ENCODE peak calls at places on chromosomes 3 and 15, in four cellular contexts. One of them, this sample, is unnamed.

GRCh38 chr15:79283252-79284048 is 928 bp downstream of the ANKRD34C start:
- DNase-seq in GM13977: peak
- DNase-seq in hepatocyte: peak
- DNase-seq in Caco-2: no peak
- DNase-seq in this sample: peak

GRCh38 chr15:83695901-83696425 is 42.0 kb downstream of the ADAMTSL3 start:
- DNase-seq in GM13977: no peak
- DNase-seq in hepatocyte: no peak
- DNase-seq in Caco-2: no peak
- DNase-seq in this sample: no peak

GRCh38 chr15:43828061-43828657 is 1.4 kb downstream of the WDR76 start:
- DNase-seq in hepatocyte: no peak
- DNase-seq in GM13977: peak
- DNase-seq in Caco-2: no peak
- DNase-seq in this sample: no peak

GRCh38 chr15:84749111-84749991 is 959 bp downstream of the ZNF592 start:
- DNase-seq in GM13977: no peak
- DNase-seq in hepatocyte: peak
- DNase-seq in Caco-2: peak
- DNase-seq in this sample: no peak

GRCh38 chr3:30516238-30516637 is 90.2 kb upstream of the TGFBR2 start:
- DNase-seq in GM13977: no peak
- DNase-seq in Caco-2: no peak
- DNase-seq in hepatocyte: no peak
- DNase-seq in this sample: no peak

GRCh38 chr3:115670911-115671310 is 47.6 kb downstream of the GAP43 start:
- DNase-seq in GM13977: no peak
- DNase-seq in Caco-2: no peak
- DNase-seq in hepatocyte: no peak
- DNase-seq in this sample: no peak

GRCh38 chr3:192639987-192640386 is 87.4 kb downstream of the FGF12 start:
- DNase-seq in GM13977: no peak
- DNase-seq in Caco-2: no peak
- DNase-seq in hepatocyte: no peak
- DNase-seq in this sample: no peak

GRCh38 chr3:168249539-168250414 is 154.1 kb upstream of the GOLIM4 start:
- DNase-seq in Caco-2: peak
- DNase-seq in hepatocyte: peak
- DNase-seq in GM13977: peak
- DNase-seq in this sample: peak

GRCh38 chr15:72222433-72222832 is 8.6 kb downstream of the PKM start:
- DNase-seq in Caco-2: no peak
- DNase-seq in GM13977: no peak
- DNase-seq in hepatocyte: no peak
- DNase-seq in this sample: no peak

GRCh38 chr3:42508562-42508961 is 6.1 kb downstream of the VIPR1 start:
- DNase-seq in GM13977: no peak
- DNase-seq in Caco-2: no peak
- DNase-seq in hepatocyte: no peak
- DNase-seq in this sample: no peak

GRCh38 chr3:42507751-42508335 is 5.4 kb downstream of the VIPR1 start:
- DNase-seq in GM13977: no peak
- DNase-seq in Caco-2: no peak
- DNase-seq in hepatocyte: no peak
- DNase-seq in this sample: no peak

GRCh38 chr3:42505849-42506410 is 3.5 kb downstream of the VIPR1 start:
- DNase-seq in GM13977: no peak
- DNase-seq in hepatocyte: no peak
- DNase-seq in Caco-2: peak
- DNase-seq in this sample: peak

GRCh38 chr3:42509111-42509510 is 6.7 kb downstream of the VIPR1 start:
- DNase-seq in hepatocyte: no peak
- DNase-seq in Caco-2: no peak
- DNase-seq in GM13977: no peak
- DNase-seq in this sample: no peak

GRCh38 chr3:42507252-42507651 is 4.8 kb downstream of the VIPR1 start:
- DNase-seq in hepatocyte: peak
- DNase-seq in GM13977: no peak
- DNase-seq in Caco-2: peak
- DNase-seq in this sample: no peak
- TF ChIP-seq CTCF in hepatocyte: no peak
- TF ChIP-seq CTCF in GM13977: no peak
- TF ChIP-seq CTCF in Caco-2: peak
- TF ChIP-seq CTCF in this sample: no peak

GRCh38 chr3:182947892-182948291 is 32.4 kb downstream of the DCUN1D1 start:
- DNase-seq in Caco-2: peak
- DNase-seq in hepatocyte: no peak
- DNase-seq in GM13977: no peak
- DNase-seq in this sample: no peak
- TF ChIP-seq CTCF in Caco-2: peak
- TF ChIP-seq CTCF in hepatocyte: no peak
- TF ChIP-seq CTCF in GM13977: no peak
- TF ChIP-seq CTCF in this sample: no peak

GRCh38 chr15:75452968-75453702 is 1.6 kb upstream of the SIN3A start:
- DNase-seq in Caco-2: peak
- DNase-seq in hepatocyte: peak
- DNase-seq in GM13977: no peak
- DNase-seq in this sample: peak
- TF ChIP-seq CTCF in Caco-2: no peak
- TF ChIP-seq CTCF in hepatocyte: peak
- TF ChIP-seq CTCF in GM13977: peak
- TF ChIP-seq CTCF in this sample: peak

GRCh38 chr3:152671998-152672649 is 162.8 kb upstream of the P2RY1 start:
- DNase-seq in Caco-2: no peak
- DNase-seq in GM13977: no peak
- DNase-seq in hepatocyte: no peak
- DNase-seq in this sample: no peak
- TF ChIP-seq CTCF in Caco-2: no peak
- TF ChIP-seq CTCF in GM13977: no peak
- TF ChIP-seq CTCF in hepatocyte: no peak
- TF ChIP-seq CTCF in this sample: no peak

GRCh38 chr15:57541271-57541670 is 50.4 kb upstream of the MYZAP start:
- DNase-seq in GM13977: no peak
- DNase-seq in Caco-2: no peak
- DNase-seq in hepatocyte: no peak
- DNase-seq in this sample: no peak

GRCh38 chr15:57540736-57541135 is 51.0 kb upstream of the MYZAP start:
- DNase-seq in hepatocyte: no peak
- DNase-seq in GM13977: peak
- DNase-seq in Caco-2: no peak
- DNase-seq in this sample: no peak

GRCh38 chr15:57537951-57538506 is 53.7 kb upstream of the MYZAP start:
- DNase-seq in hepatocyte: no peak
- DNase-seq in GM13977: no peak
- DNase-seq in Caco-2: no peak
- DNase-seq in this sample: no peak

GRCh38 chr15:57537072-57537471 is 54.6 kb upstream of the MYZAP start:
- DNase-seq in hepatocyte: peak
- DNase-seq in Caco-2: no peak
- DNase-seq in GM13977: no peak
- DNase-seq in this sample: no peak

DNA sequence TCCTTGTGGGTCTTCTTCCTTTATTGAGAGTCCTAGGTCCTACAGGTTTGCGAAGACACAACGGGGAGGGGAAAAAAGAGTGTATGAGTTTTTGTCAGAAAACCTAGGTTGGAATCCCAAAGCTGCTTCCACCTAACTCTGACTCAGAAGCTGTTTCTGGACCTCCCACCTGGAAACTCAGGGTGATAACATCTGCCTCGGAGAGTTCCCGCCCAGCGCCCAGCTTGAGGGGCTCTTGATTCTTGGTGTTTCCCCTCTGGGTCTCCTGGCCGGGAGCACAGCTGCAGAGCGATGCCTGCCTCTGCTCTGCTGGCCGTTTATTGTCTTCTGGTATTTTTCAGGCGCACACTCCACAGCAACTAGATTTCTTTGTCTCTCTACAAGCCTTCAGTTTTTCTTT is 52.9 kb upstream of the MYZAP start:
- DNase-seq in GM13977: no peak
- DNase-seq in Caco-2: no peak
- DNase-seq in hepatocyte: no peak
- DNase-seq in this sample: no peak
- TF ChIP-seq CTCF in GM13977: no peak
- TF ChIP-seq CTCF in Caco-2: no peak
- TF ChIP-seq CTCF in hepatocyte: no peak
- TF ChIP-seq CTCF in this sample: no peak

GRCh38 chr3:81931852-81932251 is 170.4 kb upstream of the GBE1 start:
- DNase-seq in Caco-2: no peak
- DNase-seq in GM13977: no peak
- DNase-seq in hepatocyte: no peak
- DNase-seq in this sample: no peak

GRCh38 chr3:81929697-81930096 is 168.3 kb upstream of the GBE1 start:
- DNase-seq in Caco-2: no peak
- DNase-seq in GM13977: no peak
- DNase-seq in hepatocyte: no peak
- DNase-seq in this sample: no peak

GRCh38 chr3:81925385-81925784 is 163.9 kb upstream of the GBE1 start:
- DNase-seq in GM13977: no peak
- DNase-seq in hepatocyte: no peak
- DNase-seq in Caco-2: no peak
- DNase-seq in this sample: no peak

GRCh38 chr3:81931265-81931664 is 169.8 kb upstream of the GBE1 start:
- DNase-seq in GM13977: no peak
- DNase-seq in Caco-2: no peak
- DNase-seq in hepatocyte: no peak
- DNase-seq in this sample: no peak

DNA sequence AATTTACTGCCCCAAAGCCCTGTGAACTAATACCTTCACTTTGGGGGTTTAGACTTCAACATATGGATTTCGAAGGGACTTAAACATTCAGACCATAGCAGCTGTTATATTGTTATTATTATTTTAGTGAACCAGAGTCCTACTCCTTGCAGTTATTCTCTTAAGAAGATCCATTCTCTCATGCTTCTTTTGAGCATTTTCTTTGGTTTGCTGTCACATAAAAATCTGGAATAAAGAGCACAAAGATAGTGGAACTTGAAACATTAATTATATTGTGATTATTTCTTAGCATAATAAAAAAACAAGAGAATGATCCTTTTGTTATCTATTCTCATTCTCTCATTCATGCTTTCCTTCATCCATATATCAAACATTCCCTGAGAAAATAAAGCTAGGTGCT is 166.4 kb upstream of the GBE1 start:
- DNase-seq in hepatocyte: no peak
- DNase-seq in GM13977: no peak
- DNase-seq in Caco-2: no peak
- DNase-seq in this sample: no peak
- TF ChIP-seq CTCF in hepatocyte: no peak
- TF ChIP-seq CTCF in GM13977: no peak
- TF ChIP-seq CTCF in Caco-2: no peak
- TF ChIP-seq CTCF in this sample: no peak

DNA sequence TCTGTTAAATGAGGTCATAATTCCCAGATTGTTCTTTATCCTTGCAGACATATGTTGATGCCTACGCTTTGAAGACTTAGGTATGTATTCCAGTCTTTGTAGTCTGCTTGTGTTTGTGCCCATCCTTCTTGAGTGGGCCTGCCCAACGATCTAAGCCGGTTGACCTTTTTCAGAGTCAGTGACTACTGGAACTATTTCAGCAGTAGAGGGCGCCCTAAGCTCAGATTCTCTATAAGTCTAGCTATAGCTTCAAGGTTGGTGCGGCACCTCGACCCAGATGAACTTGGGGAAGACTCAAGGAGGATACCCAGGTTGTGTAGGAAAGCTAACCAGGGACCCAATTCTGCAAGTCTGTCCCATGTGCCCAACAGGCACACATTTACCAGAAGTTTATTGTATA is 228.8 kb upstream of the PPP2R3A start:
- DNase-seq in Caco-2: no peak
- DNase-seq in GM13977: no peak
- DNase-seq in hepatocyte: no peak
- DNase-seq in this sample: no peak
- TF ChIP-seq CTCF in Caco-2: peak
- TF ChIP-seq CTCF in GM13977: peak
- TF ChIP-seq CTCF in hepatocyte: no peak
- TF ChIP-seq CTCF in this sample: peak

This sample was measured in type B pancreatic cell.